ENCODE peak calls at places on chromosomes 3 and 15, in eight cellular contexts. H is endothelial cell of umbilical vein, E is ovary, Q is A549, U is tibial nerve, F is transverse colon, B is esophagus muscularis mucosa, Y is Peyer's patch. P is an unnamed sample. For H3K4me1, the result is how much of the 10 kb centered on the place peaks cover.

GRCh38 chr3:39065197-39065596 is 13.4 kb downstream of the WDR48 start:
- DNase-seq in H (peak), E (no peak), Q (peak), U (no peak), F (peak), B (no peak), Y (peak), P (no peak)

GRCh38 chr3:161854232-161854771 is 357.7 kb downstream of the OTOL1 start:
- DNase-seq in H (no peak), E (no peak), Q (peak), U (no peak), F (peak), B (no peak), Y (peak), P (no peak)

GRCh38 chr3:111045564-111045963 is 26.1 kb upstream of the NECTIN3 start:
- DNase-seq in H (no peak), E (no peak), Q (no peak), U (no peak), F (no peak), B (no peak), Y (no peak), P (no peak)

GRCh38 chr3:126305427-126305826 is 51.8 kb downstream of the KLF15 start:
- DNase-seq in H (no peak), E (no peak), Q (no peak), U (no peak), F (no peak), B (no peak), Y (no peak), P (no peak)

GRCh38 chr3:170835346-170835745 is 34.6 kb downstream of the RPL22L1 start:
- DNase-seq in H (no peak), E (no peak), Q (no peak), U (no peak), F (no peak), B (no peak), Y (no peak), P (no peak)

GRCh38 chr3:52456169-52456799 is 880 bp downstream of the NISCH start:
- DNase-seq in H (peak), E (peak), Q (no peak), U (no peak), F (no peak), B (no peak), Y (no peak), P (peak)

GRCh38 chr15:73838795-73839565 is 34.4 kb upstream of the TBC1D21 start:
- DNase-seq in H (no peak), E (peak), Q (no peak), U (no peak), F (no peak), B (no peak), Y (no peak), P (peak)

GRCh38 chr15:36428102-36428845 is 151.2 kb upstream of the CDIN1 start:
- DNase-seq in H (peak), E (no peak), Q (peak), U (peak), F (no peak), B (no peak), Y (no peak), P (no peak)

GRCh38 chr15:73338606-73339388 is 30.0 kb downstream of the HCN4 start:
- DNase-seq in H (no peak), E (no peak), Q (no peak), U (no peak), F (no peak), B (no peak), Y (no peak), P (no peak)

GRCh38 chr3:47636225-47636624 is 57.6 kb upstream of the CSPG5 start:
- DNase-seq in H (no peak), E (no peak), Q (no peak), U (no peak), F (no peak), B (no peak), Y (no peak), P (no peak)

GRCh38 chr15:50192926-50193595 is 11.1 kb downstream of the SLC27A2 start:
- DNase-seq in H (no peak), E (no peak), Q (no peak), U (no peak), F (no peak), B (no peak), Y (no peak), P (no peak)

GRCh38 chr15:56698268-56698667 is 35.0 kb downstream of the ZNF280D start:
- DNase-seq in H (no peak), E (no peak), Q (no peak), U (no peak), F (no peak), B (no peak), Y (no peak), P (no peak)

GRCh38 chr15:74336061-74337005 is 31.1 kb downstream of the CYP11A1 start:
- DNase-seq in H (no peak), E (no peak), Q (no peak), U (no peak), F (no peak), B (no peak), Y (no peak), P (no peak)

GRCh38 chr3:104596551-104596950 is 770.2 kb upstream of the ALCAM start:
- DNase-seq in H (peak), E (no peak), Q (peak), U (peak), F (no peak), B (no peak), Y (no peak), P (peak)

GRCh38 chr15:65832549-65833364 is 36.5 kb upstream of the RAB11A start:
- DNase-seq in H (peak), E (peak), Q (peak), U (peak), F (peak), B (peak), Y (peak), P (peak)
- TF ChIP-seq POLR2A in H (no peak), E (no peak), Q (no peak), U (no peak), F (no peak), B (no peak), Y (no peak), P (peak)

GRCh38 chr3:46110701-46111493 is 83.6 kb upstream of the XCR1 start:
- DNase-seq in H (no peak), E (no peak), Q (peak), U (peak), F (peak), B (no peak), Y (peak), P (no peak)

GRCh38 chr3:46114324-46114988 is 87.2 kb upstream of the XCR1 start:
- DNase-seq in H (no peak), E (no peak), Q (peak), U (peak), F (no peak), B (no peak), Y (no peak), P (no peak)

GRCh38 chr3:46112984-46113383 is 85.7 kb upstream of the XCR1 start:
- DNase-seq in H (no peak), E (no peak), Q (no peak), U (no peak), F (no peak), B (no peak), Y (no peak), P (no peak)

GRCh38 chr3:46112296-46112695 is 85.0 kb upstream of the XCR1 start:
- DNase-seq in H (no peak), E (no peak), Q (no peak), U (no peak), F (no peak), B (no peak), Y (no peak), P (no peak)

GRCh38 chr3:46113608-46114007 is 86.3 kb upstream of the XCR1 start:
- DNase-seq in H (no peak), E (no peak), Q (no peak), U (no peak), F (no peak), B (no peak), Y (no peak), P (no peak)
- H3K4me1 ChIP-seq in H (under half), E (under half), Q (under half), U (under half), F (under half), B (under half), Y (under half), P (under half)

GRCh38 chr3:133805702-133806475 is at the start of gene SRPRB:
- DNase-seq in H (peak), E (peak), Q (peak), U (peak), F (peak), B (peak), Y (peak), P (peak)
- TF ChIP-seq POLR2A in H (no peak), E (peak), Q (peak), U (peak), F (peak), B (no peak), Y (peak), P (peak)

GRCh38 chr3:50166309-50167019 is 11.3 kb downstream of the SEMA3F start:
- DNase-seq in H (no peak), E (no peak), Q (no peak), U (no peak), F (no peak), B (no peak), Y (no peak), P (no peak)

GRCh38 chr3:50168791-50169190 is 13.7 kb downstream of the SEMA3F start:
- DNase-seq in H (no peak), E (no peak), Q (no peak), U (no peak), F (no peak), B (no peak), Y (no peak), P (no peak)

GRCh38 chr3:50167782-50168317 is 12.7 kb downstream of the SEMA3F start:
- DNase-seq in H (no peak), E (no peak), Q (no peak), U (no peak), F (no peak), B (no peak), Y (no peak), P (no peak)

GRCh38 chr3:50168388-50168787 is 13.3 kb downstream of the SEMA3F start:
- DNase-seq in H (no peak), E (no peak), Q (no peak), U (no peak), F (no peak), B (no peak), Y (no peak), P (no peak)

GRCh38 chr3:50167069-50167781 is 12.1 kb downstream of the SEMA3F start:
- DNase-seq in H (peak), E (no peak), Q (no peak), U (no peak), F (peak), B (no peak), Y (peak), P (no peak)
- H3K4me1 ChIP-seq in H (half or more), E (under half), Q (half or more), U (half or more), F (half or more), B (half or more), Y (under half), P (under half)

GRCh38 chr15:90903733-90904536 is 833 bp downstream of the MAN2A2 start:
- DNase-seq in H (no peak), E (no peak), Q (peak), U (no peak), F (peak), B (no peak), Y (no peak), P (no peak)
- TF ChIP-seq POLR2A in H (no peak), E (no peak), Q (no peak), U (no peak), F (no peak), B (no peak), Y (no peak), P (no peak)

DNA sequence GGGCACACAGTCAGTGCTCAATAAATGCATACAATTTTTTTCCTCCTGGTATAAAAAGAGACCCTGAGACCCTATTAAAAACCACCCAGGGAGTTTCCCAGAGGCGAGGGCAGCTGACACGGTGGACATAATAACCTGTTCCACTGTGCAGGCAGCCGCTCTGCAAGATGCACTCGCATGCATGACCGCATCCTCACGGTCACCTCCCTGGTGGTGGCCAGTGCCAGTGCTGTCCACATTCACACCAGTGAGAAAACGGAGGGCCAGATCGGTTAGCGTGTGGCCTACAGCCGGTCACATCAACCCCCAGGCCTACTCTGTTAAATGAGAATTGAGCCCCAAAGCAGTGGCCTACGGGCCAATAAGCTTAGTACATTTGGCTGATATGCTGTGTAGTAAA is 24.8 kb downstream of the SH3BP5 start:
- DNase-seq in H (no peak), E (no peak), Q (no peak), U (no peak), F (no peak), B (no peak), Y (peak), P (no peak)
- H3K4me1 ChIP-seq in H (under half), E (under half), Q (under half), U (half or more), F (under half), B (under half), Y (under half), P (under half)

GRCh38 chr3:63245842-63246241 is 32.3 kb upstream of the SYNPR start:
- DNase-seq in H (no peak), E (no peak), Q (no peak), U (no peak), F (no peak), B (no peak), Y (no peak), P (no peak)
- TF ChIP-seq POLR2A in H (no peak), E (no peak), Q (no peak), U (no peak), F (no peak), B (no peak), Y (no peak), P (no peak)

P was measured in prostate gland.